ENCODE peak calls at places on chromosomes 12 and 14, in four cellular contexts. O, D, I and W are unnamed samples.
A peak's percentile ranks its signal among the peaks of the same experiment; 100 is the strongest.

GRCh38 chr14:21846227-21846885 is 172.7 kb upstream of the OR4E1 start:
- DNase-seq in O (peak; percentile 3), I (peak; percentile 30), D (peak; percentile 70), W (peak; percentile 11)

GRCh38 chr12:45713108-45713507 is 16.4 kb upstream of the ARID2 start:
- DNase-seq in D (no peak), I (no peak), O (peak; percentile 18), W (no peak)

GRCh38 chr14:61537567-61538463 is 157.5 kb upstream of the HIF1A start:
- DNase-seq in I (no peak), O (peak; percentile 76), D (peak; percentile 56), W (peak; percentile 83)

GRCh38 chr12:45336762-45337596 is 121.1 kb downstream of the ANO6 start:
- DNase-seq in O (peak; percentile 92), D (no peak), I (no peak), W (no peak)

GRCh38 chr12:70719672-70720420 is 82.6 kb upstream of the PTPRB start:
- DNase-seq in I (peak; percentile 70), D (peak; percentile 79), O (peak; percentile 30), W (peak; percentile 49)

GRCh38 chr14:24395609-24396580 is 2.9 kb upstream of the NYNRIN start:
- DNase-seq in O (no peak), D (no peak), I (no peak), W (no peak)

GRCh38 chr14:55062517-55063351 is 11.3 kb downstream of the MAPK1IP1L start:
- DNase-seq in O (no peak), I (no peak), D (no peak), W (no peak)

GRCh38 chr12:47276253-47277070 is 196.7 kb upstream of the AMIGO2 start:
- DNase-seq in D (no peak), I (no peak), O (peak; percentile 55), W (peak; percentile 38)

GRCh38 chr12:75591628-75592027 is 80.2 kb upstream of the KRR1 start:
- DNase-seq in I (no peak), O (peak; percentile 43), D (no peak), W (no peak)

GRCh38 chr14:68621400-68622365 is 171.2 kb downstream of the ZFP36L1 start:
- DNase-seq in I (no peak), D (no peak), O (peak; percentile 94), W (peak; percentile 89)

GRCh38 chr12:53060721-53061276 is 10.9 kb downstream of the TNS2 start:
- DNase-seq in I (no peak), D (no peak), O (no peak), W (no peak)

GRCh38 chr14:41636492-41637392 is 30.1 kb downstream of the LRFN5 start:
- DNase-seq in O (peak; percentile 24), D (no peak), I (no peak), W (peak; percentile 23)

GRCh38 chr12:92408072-92408900 is 262.6 kb upstream of the BTG1 start:
- DNase-seq in D (peak; percentile 69), I (no peak), O (no peak), W (no peak)

GRCh38 chr14:93789366-93790130 is 1.3 kb upstream of the PRIMA1 start:
- DNase-seq in O (no peak), D (peak; percentile 54), I (peak; percentile 33), W (no peak)

GRCh38 chr12:25386823-25387134 is 136.1 kb upstream of the KRAS start:
- DNase-seq in O (no peak), D (no peak), I (no peak), W (no peak)

GRCh38 chr14:32417956-32418552 is 89.0 kb downstream of the AKAP6 start:
- DNase-seq in D (no peak), I (no peak), O (peak; percentile 69), W (no peak)

GRCh38 chr12:23472329-23472971 is 477.0 kb downstream of the SOX5 start:
- DNase-seq in D (peak; percentile 55), O (no peak), I (no peak), W (no peak)
- H2BK12ac ChIP-seq in D (no peak overlapping the region), O (no peak overlapping the region), I (no peak overlapping the region), W (no peak overlapping the region)

GRCh38 chr14:99383457-99384428 is 96.9 kb downstream of the SETD3 start:
- DNase-seq in O (no peak), D (no peak), I (no peak), W (no peak)
- H2BK12ac ChIP-seq in O (no peak overlapping the region), D (no peak overlapping the region), I (peak overlapping the region; percentile 51), W (no peak overlapping the region)

DNA sequence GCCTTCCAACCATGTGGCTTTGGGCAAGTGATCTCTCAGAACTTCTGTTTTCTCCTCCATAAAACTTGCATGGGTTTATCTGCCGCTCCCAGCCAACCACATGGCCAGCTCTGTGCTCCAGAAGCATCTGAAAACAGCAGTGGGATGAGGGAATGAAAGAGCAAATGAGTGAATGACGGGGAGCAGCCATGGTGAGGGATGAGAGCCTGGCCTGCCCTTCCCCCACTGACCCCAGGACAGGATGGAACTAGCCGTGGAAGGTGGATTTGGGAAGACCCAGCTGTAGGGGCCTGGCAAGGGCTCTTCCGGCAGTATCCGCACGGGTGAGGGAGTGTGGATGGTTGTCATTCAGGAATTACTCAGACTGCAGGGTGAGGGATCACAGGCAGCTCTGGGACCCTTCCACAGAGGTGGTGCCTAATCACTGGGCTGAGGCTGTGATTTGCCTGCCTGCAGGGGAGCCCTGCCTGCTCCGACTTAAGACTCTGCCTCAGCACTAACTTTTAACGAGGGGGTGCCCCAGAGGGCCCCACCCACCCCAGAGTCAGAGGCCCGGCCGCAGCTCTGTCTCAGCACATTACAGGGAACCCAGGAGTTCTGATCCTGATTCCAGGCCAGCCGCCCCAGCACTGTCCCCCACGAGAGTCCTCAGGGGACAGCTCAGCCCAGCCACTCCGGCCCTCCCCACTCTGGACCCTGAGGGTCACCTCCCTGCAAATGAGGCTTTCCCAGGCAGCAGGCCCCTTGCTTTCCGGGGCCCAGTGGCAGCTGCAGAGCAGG is 136.8 kb upstream of the C14orf180 start:
- DNase-seq in I (no peak), D (peak; percentile 31), O (no peak), W (no peak)
- H2BK12ac ChIP-seq in I (peak overlapping the region; percentile 52), D (no peak overlapping the region), O (no peak overlapping the region), W (no peak overlapping the region)

DNA sequence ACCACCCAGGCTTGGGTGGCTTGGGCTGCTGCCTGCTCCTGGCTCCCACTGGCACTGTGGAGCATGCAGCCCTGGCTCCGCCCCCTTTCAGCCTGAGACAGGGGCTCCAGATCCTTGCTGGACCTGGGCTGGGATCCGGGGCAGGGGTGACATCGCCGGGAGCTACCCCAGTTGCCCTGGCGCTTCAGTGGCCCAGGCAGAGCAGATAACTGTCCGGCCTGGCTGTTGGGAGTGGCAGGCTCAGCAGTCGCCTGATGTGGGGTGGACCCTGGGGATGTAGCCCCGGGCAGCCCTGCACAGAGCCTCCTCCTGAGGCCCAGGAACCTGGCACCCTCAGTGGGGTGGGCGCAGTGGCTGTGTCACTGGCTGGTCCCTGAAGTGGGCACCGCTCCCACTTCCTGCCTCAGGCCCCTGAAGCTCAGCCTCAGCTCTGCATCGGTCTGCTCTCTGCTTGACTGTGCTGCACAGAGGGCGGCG is 57.9 kb downstream of the FUT8 start:
- DNase-seq in I (no peak), D (peak; percentile 44), O (no peak), W (no peak)
- H2BK12ac ChIP-seq in I (peak overlapping the region; percentile 88), D (no peak overlapping the region), O (no peak overlapping the region), W (peak overlapping the region; percentile 9)

DNA sequence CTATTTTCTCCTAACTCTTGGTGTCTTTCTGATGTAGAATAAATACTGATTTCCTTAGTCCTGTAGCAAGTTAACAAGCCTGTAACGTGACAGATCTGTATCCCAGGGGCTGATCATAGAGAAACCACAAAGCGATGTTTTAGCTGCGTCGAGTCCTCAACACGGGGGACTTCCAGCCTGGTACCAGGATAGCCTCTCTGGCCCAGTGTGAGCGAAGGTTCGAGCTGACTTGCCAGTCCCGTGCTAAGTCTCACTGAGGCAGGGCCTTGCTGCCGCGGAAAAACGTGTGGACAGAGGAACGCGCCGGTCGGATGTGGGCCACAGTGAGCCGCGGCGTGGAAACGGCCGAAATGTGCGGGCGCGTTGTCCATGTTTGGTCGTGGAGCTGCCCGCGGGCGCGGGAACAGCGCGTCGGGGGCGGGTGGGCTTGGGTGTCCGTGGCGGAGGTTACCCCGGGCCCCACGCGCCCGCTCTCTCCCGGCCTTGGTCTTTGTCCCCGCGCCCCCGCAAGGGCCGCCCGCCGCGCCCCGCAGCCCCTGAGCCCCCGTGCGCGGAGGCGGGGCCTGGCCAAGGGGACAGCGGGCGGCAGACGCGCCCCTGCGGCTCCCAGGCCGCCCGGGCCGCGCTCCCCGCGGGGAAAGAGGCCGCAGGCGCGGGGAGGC is 531 bp upstream of the EML1 start:
- DNase-seq in I (no peak), D (no peak), O (peak; percentile 22), W (peak; percentile 25)
- H2BK12ac ChIP-seq in I (peak overlapping the region; percentile 27), D (no peak overlapping the region), O (no peak overlapping the region), W (peak overlapping the region; percentile 3)

GRCh38 chr12:101877816-101878811 is 734 bp downstream of the DRAM1 start:
- DNase-seq in I (no peak), O (peak; percentile 57), D (peak; percentile 61), W (no peak)
- H2BK12ac ChIP-seq in I (no peak overlapping the region), O (peak overlapping the region; percentile 69), D (no peak overlapping the region), W (peak overlapping the region; percentile 75)

GRCh38 chr12:124659003-124659402 is 91.6 kb upstream of the NCOR2 start:
- DNase-seq in D (no peak), O (no peak), I (no peak), W (no peak)

GRCh38 chr12:124656214-124656516 is 88.8 kb upstream of the NCOR2 start:
- DNase-seq in I (no peak), D (no peak), O (no peak), W (no peak)

GRCh38 chr12:124655317-124656213 is 88.2 kb upstream of the NCOR2 start:
- DNase-seq in O (peak; percentile 98), D (peak; percentile 89), I (peak; percentile 35), W (peak; percentile 31)

GRCh38 chr12:124658302-124658701 is 90.9 kb upstream of the NCOR2 start:
- DNase-seq in D (no peak), O (no peak), I (no peak), W (no peak)

GRCh38 chr12:124656947-124657434 is 89.6 kb upstream of the NCOR2 start:
- DNase-seq in I (no peak), D (no peak), O (no peak), W (no peak)
- H2BK12ac ChIP-seq in I (no peak overlapping the region), D (no peak overlapping the region), O (peak overlapping the region; percentile 67), W (no peak overlapping the region)

GRCh38 chr14:22994762-22995275 is 12.5 kb upstream of the AJUBA start:
- DNase-seq in O (peak; percentile 62), D (peak; percentile 52), I (no peak), W (peak; percentile 7)

GRCh38 chr14:22995889-22996611 is 13.7 kb upstream of the AJUBA start:
- DNase-seq in D (no peak), I (no peak), O (no peak), W (no peak)

GRCh38 chr14:22991852-22992251 is 9.5 kb upstream of the AJUBA start:
- DNase-seq in O (no peak), I (no peak), D (no peak), W (no peak)

GRCh38 chr14:22996823-22997301 is 13.1 kb downstream of the C14orf93 start:
- DNase-seq in D (no peak), I (no peak), O (no peak), W (no peak)

DNA sequence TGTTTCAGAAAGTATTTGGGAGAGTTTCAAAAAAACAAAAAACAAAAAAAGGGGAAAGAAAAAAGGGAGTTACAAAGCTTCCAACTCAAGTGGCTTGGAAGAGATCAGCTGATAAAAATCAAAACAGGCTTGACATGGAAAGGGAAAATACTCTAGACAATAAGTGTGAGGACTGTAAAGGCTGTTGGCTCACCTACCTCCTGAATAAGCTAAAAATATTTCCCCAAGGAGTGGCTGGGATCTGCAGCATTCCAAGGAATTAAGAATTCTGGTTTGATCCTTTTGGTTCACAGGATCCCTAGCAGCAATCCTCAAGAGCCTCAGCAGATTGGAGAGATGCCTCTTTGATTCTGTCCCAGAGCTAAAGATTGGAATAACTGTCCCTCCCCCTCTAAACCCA is 11.2 kb upstream of the AJUBA start:
- DNase-seq in O (no peak), I (no peak), D (no peak), W (no peak)
- H2BK12ac ChIP-seq in O (no peak overlapping the region), I (no peak overlapping the region), D (no peak overlapping the region), W (no peak overlapping the region)